ENCODE peak calls at places on chromosomes 13 and 19, in six cellular contexts. P is CD8-positive, alpha-beta T cell; G is upper lobe of left lung; C is left lung; V is choroid plexus epithelial cell; O is PC-3. H is an unnamed sample.

GRCh38 chr13:37884026-37884425 is 14.5 kb upstream of the TRPC4 start:
- DNase-seq in O (no peak), P (no peak), V (no peak), G (no peak), C (no peak), H (no peak)

GRCh38 chr13:42707003-42707402 is 74.4 kb upstream of the FAM216B start:
- DNase-seq in P (no peak), V (peak; percentile 62), C (no peak), G (no peak), O (no peak), H (no peak)

GRCh38 chr19:13430790-13431582 is 75.3 kb downstream of the CACNA1A start:
- DNase-seq in G (no peak), P (peak; percentile 34), V (peak; percentile 50), O (peak; percentile 83), C (no peak), H (peak; percentile 59)

GRCh38 chr19:3370214-3370720 is 3.9 kb downstream of the NFIC start:
- DNase-seq in O (no peak), V (peak; percentile 50), G (no peak), P (no peak), C (no peak), H (no peak)

GRCh38 chr13:47119568-47120080 is 222.8 kb upstream of the HTR2A start:
- DNase-seq in V (no peak), C (no peak), G (no peak), O (no peak), P (no peak), H (no peak)

GRCh38 chr19:29687897-29688728 is 22.9 kb downstream of the PLEKHF1 start:
- DNase-seq in G (no peak), C (no peak), P (no peak), V (peak; percentile 81), O (peak; percentile 31), H (peak; percentile 74)

GRCh38 chr13:79128158-79128557 is 277.9 kb downstream of the RBM26 start:
- DNase-seq in P (no peak), V (peak; percentile 54), C (no peak), O (peak; percentile 76), G (no peak), H (peak; percentile 85)

GRCh38 chr13:18978447-18978846 is 203.2 kb downstream of the TUBA3C start:
- DNase-seq in V (no peak), P (no peak), G (no peak), C (no peak), O (no peak), H (no peak)

GRCh38 chr13:50731400-50731799 is 112.1 kb downstream of the DLEU7 start:
- DNase-seq in C (no peak), O (no peak), P (no peak), G (no peak), V (peak; percentile 83), H (peak; percentile 97)

GRCh38 chr13:75759531-75759930 is 123.4 kb downstream of the LMO7 start:
- DNase-seq in G (no peak), C (no peak), P (no peak), V (no peak), O (no peak), H (no peak)

GRCh38 chr13:91574756-91575155 is 176.3 kb downstream of the GPC5 start:
- DNase-seq in V (peak; percentile 28), P (no peak), C (no peak), O (no peak), G (no peak), H (no peak)

GRCh38 chr13:101493541-101493940 is 41.1 kb downstream of the ITGBL1 start:
- DNase-seq in O (no peak), P (no peak), C (no peak), V (no peak), G (no peak), H (no peak)

GRCh38 chr19:46731007-46731501 is 14.1 kb upstream of the PRKD2 start:
- DNase-seq in O (peak; percentile 89), V (peak; percentile 93), G (no peak), C (peak; percentile 80), P (no peak), H (peak; percentile 87)

GRCh38 chr13:91017669-91018053 is 329.8 kb upstream of the MIR17HG start:
- DNase-seq in C (no peak), P (no peak), O (peak; percentile 61), V (no peak), G (no peak), H (peak; percentile 25)

GRCh38 chr19:42032428-42032827 is 37.6 kb downstream of the GRIK5 start:
- DNase-seq in G (no peak), P (no peak), O (peak; percentile 80), V (no peak), C (no peak), H (no peak)

GRCh38 chr13:49690133-49690989 is 925 bp downstream of the EBPL start:
- DNase-seq in C (no peak), P (no peak), O (peak; percentile 67), V (peak; percentile 73), G (no peak), H (peak; percentile 69)

GRCh38 chr19:46426506-46427162 is 2.1 kb downstream of the PNMA8C start:
- DNase-seq in V (peak; percentile 88), G (peak; percentile 88), P (no peak), C (peak; percentile 80), O (no peak), H (peak; percentile 65)

GRCh38 chr13:65532231-65532630 is 1697.9 kb downstream of the PCDH9 start:
- DNase-seq in G (no peak), V (no peak), O (no peak), P (no peak), C (no peak), H (no peak)

GRCh38 chr13:35157143-35157755 is 215.2 kb downstream of the NBEA start:
- DNase-seq in V (peak; percentile 78), C (no peak), G (no peak), P (no peak), O (peak; percentile 73), H (peak; percentile 65)

GRCh38 chr13:113939129-113939904 is 34.6 kb downstream of the C13orf46 start:
- DNase-seq in C (no peak), V (no peak), G (no peak), P (no peak), O (no peak), H (no peak)

GRCh38 chr19:36331353-36332228 is 47.4 kb downstream of the ZFP14 start:
- DNase-seq in G (peak; percentile 79), P (peak; percentile 43), C (peak; percentile 82), V (peak; percentile 98), O (peak; percentile 3), H (peak; percentile 98)

DNA sequence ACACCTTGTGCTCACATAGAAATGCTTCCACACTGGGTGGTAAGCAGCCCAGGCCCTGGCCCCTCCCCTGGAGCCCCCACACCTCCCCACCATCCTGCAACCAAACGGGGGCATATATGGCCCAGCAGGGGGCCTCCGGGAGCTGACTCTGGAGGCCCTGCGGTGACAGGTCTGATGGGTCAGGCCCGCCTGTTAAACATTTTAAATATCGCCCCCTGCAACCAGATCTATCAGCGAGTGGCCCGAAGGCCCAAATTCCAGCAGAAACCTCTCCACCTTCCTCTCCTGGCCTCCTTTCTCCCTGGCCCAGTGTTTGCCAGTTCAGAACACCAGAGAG is 48.0 kb upstream of the KATNAL1 start:
- DNase-seq in O (no peak), C (no peak), G (peak; percentile 46), P (peak; percentile 38), V (no peak), H (peak; percentile 14)
- TF ChIP-seq CTCF in O (peak; percentile 23), C (peak; percentile 27), G (peak; percentile 27), P (peak; percentile 64), V (peak; percentile 20), H (peak; percentile 31)

GRCh38 chr19:18326772-18327171 is 3.9 kb upstream of the LSM4 start:
- DNase-seq in P (no peak), O (no peak), C (no peak), V (no peak), G (no peak), H (no peak)

GRCh38 chr19:18332917-18333530 is 7.4 kb upstream of the PGPEP1 start:
- DNase-seq in P (no peak), C (no peak), V (no peak), O (no peak), G (no peak), H (no peak)

GRCh38 chr19:18330865-18331264 is 8.0 kb upstream of the LSM4 start:
- DNase-seq in G (no peak), V (no peak), C (no peak), O (no peak), P (no peak), H (no peak)

GRCh38 chr19:18328340-18329034 is 5.6 kb upstream of the LSM4 start:
- DNase-seq in P (peak; percentile 75), V (peak; percentile 99), G (no peak), O (peak; percentile 97), C (peak; percentile 91), H (peak; percentile 97)

GRCh38 chr19:18329035-18329376 is 6.1 kb upstream of the LSM4 start:
- DNase-seq in O (no peak), P (no peak), V (no peak), C (no peak), G (no peak), H (no peak)
- TF ChIP-seq CTCF in O (no peak), P (no peak), V (no peak), C (no peak), G (no peak), H (no peak)

GRCh38 chr19:2122982-2123381 is 26.3 kb downstream of the IZUMO4 start:
- DNase-seq in C (no peak), P (no peak), V (no peak), G (no peak), O (no peak), H (no peak)

GRCh38 chr19:2121416-2122051 is 24.8 kb downstream of the IZUMO4 start:
- DNase-seq in C (no peak), P (no peak), V (no peak), O (no peak), G (peak; percentile 80), H (no peak)

GRCh38 chr19:2120821-2121220 is 24.1 kb downstream of the IZUMO4 start:
- DNase-seq in C (no peak), G (no peak), P (no peak), O (no peak), V (no peak), H (no peak)

GRCh38 chr19:2122251-2122650 is 25.5 kb downstream of the IZUMO4 start:
- DNase-seq in G (no peak), P (no peak), O (no peak), C (no peak), V (no peak), H (no peak)

GRCh38 chr19:2123682-2124387 is 27.1 kb downstream of the IZUMO4 start:
- DNase-seq in C (no peak), G (peak; percentile 80), P (no peak), O (no peak), V (peak; percentile 15), H (peak; percentile 13)
- TF ChIP-seq CTCF in C (no peak), G (no peak), P (no peak), O (no peak), V (no peak), H (no peak)

DNA sequence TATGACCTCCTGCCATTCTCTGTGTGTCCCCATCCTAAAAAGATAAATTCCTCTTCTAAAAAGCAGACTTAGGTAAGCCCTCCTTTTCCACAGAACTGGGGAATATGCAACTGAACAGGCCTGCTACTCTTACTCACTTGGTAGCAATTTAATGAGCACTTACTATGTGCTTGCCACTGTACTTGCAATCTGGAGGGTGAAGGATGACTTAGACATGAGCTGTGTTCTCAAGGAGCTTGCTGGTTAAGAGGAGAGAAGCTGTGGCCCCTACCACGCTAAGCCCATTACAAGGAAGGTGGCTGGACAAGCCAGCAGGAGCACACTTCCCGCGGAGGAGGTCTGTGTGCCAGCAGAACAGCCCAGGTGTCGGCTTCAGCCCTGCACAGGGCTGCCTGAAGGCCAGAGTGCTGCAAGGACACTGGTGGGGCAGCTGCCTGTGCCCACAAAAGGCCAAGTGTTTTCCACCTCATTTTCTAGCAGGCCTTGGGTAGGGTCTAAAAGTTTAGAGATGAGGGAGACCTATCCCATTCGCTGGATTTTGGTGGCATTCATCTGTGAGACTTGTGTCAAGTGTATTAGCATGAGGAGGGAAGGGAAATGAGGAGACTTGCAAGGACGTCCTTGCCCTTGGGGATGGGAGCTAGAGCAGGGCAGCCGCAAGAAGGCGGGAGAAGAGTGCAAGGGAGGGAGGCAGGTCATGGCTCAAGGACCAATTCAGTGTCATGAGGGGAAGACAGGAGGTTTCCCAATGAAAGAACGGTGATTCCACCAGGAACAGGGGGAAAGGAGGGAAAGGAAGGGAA is 52.0 kb downstream of the COL4A1 start:
- DNase-seq in O (no peak), V (no peak), G (peak; percentile 36), P (no peak), C (no peak), H (no peak)
- TF ChIP-seq CTCF in O (no peak), V (no peak), G (no peak), P (no peak), C (no peak), H (no peak)

H was measured in epithelial cell of esophagus.